ENCODE peak calls at places on chromosomes 4 and X, in five cellular contexts. N is NCI-H774; D is stimulated activated CD8-positive, alpha-beta memory T cell treated with anti-CD3 and anti-CD28 coated beads, Interleukin-15, amount 100 ng/mL, for 4 hours; T is fibroblast of mammary gland; M is ELF-1. H is an unnamed sample.

GRCh38 chr4:5037553-5038551 is 13.4 kb upstream of the STK32B start:
- DNase-seq in N (no peak), D (no peak), T (peak), M (no peak), H (no peak)

GRCh38 chr4:6562931-6563901 is 11.8 kb upstream of the MAN2B2 start:
- DNase-seq in N (no peak), D (no peak), T (no peak), M (peak), H (no peak)

GRCh38 chrX:109774706-109775105 is 41.6 kb upstream of the ACSL4 start:
- DNase-seq in N (no peak), D (no peak), T (peak), M (no peak), H (no peak)

GRCh38 chr4:38667005-38667771 is 3.2 kb downstream of the KLF3 start:
- DNase-seq in N (peak), D (no peak), T (peak), M (peak), H (no peak)

GRCh38 chrX:63250253-63250868 is 100.8 kb downstream of the SPIN4 start:
- DNase-seq in N (no peak), D (no peak), T (peak), M (peak), H (no peak)

GRCh38 chrX:154296731-154297130 is 1.1 kb downstream of the TKTL1 start:
- DNase-seq in N (no peak), D (no peak), T (no peak), M (no peak), H (no peak)

GRCh38 chr4:41506071-41506470 is 31.9 kb upstream of the LIMCH1 start:
- DNase-seq in N (no peak), D (no peak), T (no peak), M (no peak), H (no peak)

GRCh38 chr4:76434901-76435688 is at the start of gene SHROOM3:
- DNase-seq in N (no peak), D (no peak), T (no peak), M (peak), H (no peak)

GRCh38 chr4:1359161-1359535 is 12.1 kb downstream of the UVSSA start:
- DNase-seq in N (no peak), D (no peak), T (no peak), M (no peak), H (no peak)

GRCh38 chr4:102578819-102579218 is 77.7 kb downstream of the NFKB1 start:
- DNase-seq in N (no peak), D (no peak), T (no peak), M (peak), H (no peak)

GRCh38 chr4:80215449-80216052 is 18.2 kb downstream of the PRDM8 start:
- DNase-seq in N (peak), D (no peak), T (peak), M (no peak), H (no peak)

GRCh38 chr4:85393201-85393600 is 81.7 kb upstream of the ARHGAP24 start:
- DNase-seq in N (no peak), D (no peak), T (no peak), M (no peak), H (no peak)

GRCh38 chr4:10151182-10151581 is 34.6 kb upstream of the WDR1 start:
- DNase-seq in N (no peak), D (no peak), T (no peak), M (no peak), H (no peak)

GRCh38 chrX:69189972-69190371 is 24.7 kb upstream of the PJA1 start:
- DNase-seq in N (no peak), D (no peak), T (no peak), M (peak), H (no peak)

GRCh38 chr4:13084210-13084609 is 399.9 kb downstream of the RAB28 start:
- DNase-seq in N (no peak), D (no peak), T (no peak), M (no peak), H (no peak)

GRCh38 chr4:1834047-1834769 is 21.7 kb downstream of the LETM1 start:
- DNase-seq in N (no peak), D (no peak), T (no peak), M (no peak), H (no peak)

GRCh38 chr4:40546506-40546905 is 83.2 kb downstream of the RBM47 start:
- DNase-seq in N (peak), D (no peak), T (no peak), M (no peak), H (no peak)

GRCh38 chrX:101658661-101659477 is 781 bp downstream of the ARMCX2 start:
- DNase-seq in N (peak), D (peak), T (peak), M (peak), H (no peak)

GRCh38 chr4:40827774-40828173 is 78.0 kb downstream of the NSUN7 start:
- DNase-seq in N (no peak), D (no peak), T (no peak), M (no peak), H (no peak)

GRCh38 chr4:47839259-47839658 is 1.4 kb upstream of the CORIN start:
- DNase-seq in N (no peak), D (no peak), T (peak), M (peak), H (no peak)

GRCh38 chrX:22024577-22024976 is 7.5 kb upstream of the PHEX start:
- DNase-seq in N (no peak), D (no peak), T (no peak), M (no peak), H (no peak)

GRCh38 chr4:176841730-176842129 is 49.0 kb upstream of the VEGFC start:
- DNase-seq in N (no peak), D (no peak), T (peak), M (no peak), H (no peak)

GRCh38 chr4:106444557-106444956 is 76.0 kb upstream of the GIMD1 start:
- DNase-seq in N (no peak), D (no peak), T (no peak), M (no peak), H (no peak)

GRCh38 chr4:43990968-43991367 is 457.6 kb downstream of the KCTD8 start:
- DNase-seq in N (no peak), D (no peak), T (no peak), M (no peak), H (no peak)

GRCh38 chrX:111071542-111072277 is 24.3 kb upstream of the PAK3 start:
- DNase-seq in N (no peak), D (no peak), T (no peak), M (no peak), H (no peak)

GRCh38 chrX:25005382-25006185 is 10.2 kb downstream of the ARX start:
- DNase-seq in N (no peak), D (no peak), T (no peak), M (no peak), H (no peak)

GRCh38 chrX:14029039-14029424 is 660 bp downstream of the GEMIN8 start:
- DNase-seq in N (no peak), D (no peak), T (peak), M (no peak), H (no peak)

GRCh38 chr4:187547281-187547680 is 448.3 kb upstream of the ZFP42 start:
- DNase-seq in N (no peak), D (no peak), T (no peak), M (no peak), H (no peak)

GRCh38 chr4:88600129-88600849 is 8.0 kb downstream of the HERC3 start:
- DNase-seq in N (no peak), D (no peak), T (peak), M (no peak), H (no peak)

GRCh38 chr4:66169341-66169740 is 499.1 kb upstream of the EPHA5 start:
- DNase-seq in N (no peak), D (no peak), T (peak), M (no peak), H (no peak)

GRCh38 chrX:15973299-15973698 is 118.7 kb upstream of the AP1S2 start:
- DNase-seq in N (no peak), D (no peak), T (peak), M (peak), H (no peak)

GRCh38 chr4:74933562-74934015 is 673 bp downstream of the PARM1 start:
- DNase-seq in N (no peak), D (no peak), T (peak), M (no peak), H (no peak)

GRCh38 chr4:2816401-2816954 is 23.6 kb downstream of the SH3BP2 start:
- DNase-seq in N (no peak), D (no peak), T (no peak), M (no peak), H (no peak)

GRCh38 chr4:20544645-20545044 is 155.6 kb upstream of the PACRGL start:
- DNase-seq in N (no peak), D (no peak), T (peak), M (no peak), H (no peak)

GRCh38 chrX:40007136-40007535 is 90.6 kb downstream of the BCOR start:
- DNase-seq in N (no peak), D (no peak), T (no peak), M (peak), H (no peak)

GRCh38 chr4:118177121-118177520 is 142.8 kb downstream of the NDST3 start:
- DNase-seq in N (no peak), D (no peak), T (peak), M (no peak), H (no peak)

H was measured in cortex of kidney.